ENCODE peak calls at places on chromosomes 5 and 9, in seven cellular contexts. One of them, this sample, is unnamed.

GRCh38 chr9:128100581-128100980 is 26.9 kb downstream of the PTGES2 start:
- DNase-seq in B cell: no peak
- DNase-seq in activated CD4-positive, alpha-beta T cell treated with anti-CD3 and anti-CD28 coated beads for 4 hours: no peak
- DNase-seq in lung microvascular endothelial cell: no peak
- DNase-seq in neural crest cell: no peak
- DNase-seq in Daoy: no peak
- DNase-seq in mesothelial cell of epicardium: no peak
- DNase-seq in this sample: no peak

GRCh38 chr5:60492958-60493357 is 207.0 kb downstream of the DEPDC1B start:
- DNase-seq in B cell: no peak
- DNase-seq in activated CD4-positive, alpha-beta T cell treated with anti-CD3 and anti-CD28 coated beads for 4 hours: no peak
- DNase-seq in lung microvascular endothelial cell: no peak
- DNase-seq in neural crest cell: no peak
- DNase-seq in Daoy: no peak
- DNase-seq in mesothelial cell of epicardium: no peak
- DNase-seq in this sample: no peak

GRCh38 chr5:147949711-147950573 is 43.6 kb upstream of the C5orf46 start:
- DNase-seq in B cell: peak; percentile 12
- DNase-seq in activated CD4-positive, alpha-beta T cell treated with anti-CD3 and anti-CD28 coated beads for 4 hours: no peak
- DNase-seq in lung microvascular endothelial cell: peak; percentile 53
- DNase-seq in neural crest cell: no peak
- DNase-seq in Daoy: peak; percentile 25
- DNase-seq in mesothelial cell of epicardium: no peak
- DNase-seq in this sample: peak; percentile 57

GRCh38 chr5:139390639-139391569 is 1.2 kb upstream of the MZB1 start:
- DNase-seq in B cell: no peak
- DNase-seq in activated CD4-positive, alpha-beta T cell treated with anti-CD3 and anti-CD28 coated beads for 4 hours: no peak
- DNase-seq in lung microvascular endothelial cell: no peak
- DNase-seq in neural crest cell: no peak
- DNase-seq in Daoy: no peak
- DNase-seq in mesothelial cell of epicardium: no peak
- DNase-seq in this sample: no peak

GRCh38 chr5:96651047-96651446 is 11.1 kb upstream of the CAST start:
- DNase-seq in B cell: no peak
- DNase-seq in activated CD4-positive, alpha-beta T cell treated with anti-CD3 and anti-CD28 coated beads for 4 hours: no peak
- DNase-seq in lung microvascular endothelial cell: no peak
- DNase-seq in neural crest cell: no peak
- DNase-seq in Daoy: no peak
- DNase-seq in mesothelial cell of epicardium: no peak
- DNase-seq in this sample: no peak

GRCh38 chr9:107667269-107667681 is 177.7 kb upstream of the KLF4 start:
- DNase-seq in B cell: no peak
- DNase-seq in activated CD4-positive, alpha-beta T cell treated with anti-CD3 and anti-CD28 coated beads for 4 hours: no peak
- DNase-seq in lung microvascular endothelial cell: no peak
- DNase-seq in neural crest cell: no peak
- DNase-seq in Daoy: no peak
- DNase-seq in mesothelial cell of epicardium: no peak
- DNase-seq in this sample: no peak

GRCh38 chr9:128005938-128006337 is 25.1 kb upstream of the EEIG1 start:
- DNase-seq in B cell: no peak
- DNase-seq in activated CD4-positive, alpha-beta T cell treated with anti-CD3 and anti-CD28 coated beads for 4 hours: no peak
- DNase-seq in lung microvascular endothelial cell: peak; percentile 97
- DNase-seq in neural crest cell: no peak
- DNase-seq in Daoy: no peak
- DNase-seq in mesothelial cell of epicardium: no peak
- DNase-seq in this sample: no peak

GRCh38 chr5:168291281-168291960 is at the start of gene WWC1:
- DNase-seq in B cell: peak; percentile 74
- DNase-seq in activated CD4-positive, alpha-beta T cell treated with anti-CD3 and anti-CD28 coated beads for 4 hours: peak; percentile 73
- DNase-seq in lung microvascular endothelial cell: peak; percentile 5
- DNase-seq in neural crest cell: peak; percentile 59
- DNase-seq in Daoy: peak; percentile 75
- DNase-seq in mesothelial cell of epicardium: peak; percentile 88
- DNase-seq in this sample: no peak

GRCh38 chr5:61330879-61331406 is 1.1 kb upstream of the ZSWIM6 start:
- DNase-seq in B cell: peak; percentile 92
- DNase-seq in activated CD4-positive, alpha-beta T cell treated with anti-CD3 and anti-CD28 coated beads for 4 hours: peak; percentile 68
- DNase-seq in lung microvascular endothelial cell: peak; percentile 87
- DNase-seq in neural crest cell: peak; percentile 61
- DNase-seq in Daoy: peak; percentile 86
- DNase-seq in mesothelial cell of epicardium: peak; percentile 82
- DNase-seq in this sample: peak; percentile 83

GRCh38 chr5:35963381-35963843 is 25.0 kb upstream of the CAPSL start:
- DNase-seq in B cell: no peak
- DNase-seq in activated CD4-positive, alpha-beta T cell treated with anti-CD3 and anti-CD28 coated beads for 4 hours: no peak
- DNase-seq in lung microvascular endothelial cell: peak; percentile 21
- DNase-seq in neural crest cell: no peak
- DNase-seq in Daoy: no peak
- DNase-seq in mesothelial cell of epicardium: no peak
- DNase-seq in this sample: peak; percentile 19

GRCh38 chr9:21559402-21560280 is 77.5 kb upstream of the IFNE start:
- DNase-seq in B cell: peak; percentile 37
- DNase-seq in activated CD4-positive, alpha-beta T cell treated with anti-CD3 and anti-CD28 coated beads for 4 hours: peak; percentile 50
- DNase-seq in lung microvascular endothelial cell: peak; percentile 64
- DNase-seq in neural crest cell: peak; percentile 32
- DNase-seq in Daoy: no peak
- DNase-seq in mesothelial cell of epicardium: peak; percentile 80
- DNase-seq in this sample: peak; percentile 74

GRCh38 chr5:67077296-67077695 is 119.3 kb downstream of the CD180 start:
- DNase-seq in B cell: no peak
- DNase-seq in activated CD4-positive, alpha-beta T cell treated with anti-CD3 and anti-CD28 coated beads for 4 hours: no peak
- DNase-seq in lung microvascular endothelial cell: no peak
- DNase-seq in neural crest cell: no peak
- DNase-seq in Daoy: no peak
- DNase-seq in mesothelial cell of epicardium: no peak
- DNase-seq in this sample: no peak